ENCODE peak calls at places on chromosome 4, in six cellular contexts. W is A549, E is IMR-90, D is K562, V is HepG2, T is H1. K is an unnamed sample.

GRCh38 chr4:56128231-56128630 is 179.5 kb downstream of the CEP135 start:
- DNase-seq in W (no peak), E (peak), D (no peak), V (no peak), T (no peak), K (no peak)

GRCh38 chr4:16844796-16845586 is 53.5 kb downstream of the LDB2 start:
- DNase-seq in W (no peak), E (peak), D (no peak), V (peak), T (no peak), K (no peak)

GRCh38 chr4:40736910-40737309 is 12.8 kb upstream of the NSUN7 start:
- DNase-seq in W (peak), E (peak), D (peak), V (peak), T (no peak), K (peak)

GRCh38 chr4:67393699-67394281 is 151.5 kb downstream of the CENPC start:
- DNase-seq in W (peak), E (peak), D (peak), V (peak), T (no peak), K (peak)

GRCh38 chr4:185559913-185560281 is 24.6 kb upstream of the PDLIM3 start:
- DNase-seq in W (no peak), E (peak), D (no peak), V (peak), T (no peak), K (no peak)

GRCh38 chr4:183801460-183802168 is 103.5 kb upstream of the STOX2 start:
- DNase-seq in W (no peak), E (no peak), D (no peak), V (no peak), T (no peak), K (no peak)

GRCh38 chr4:53563824-53564223 is 27.5 kb downstream of the LNX1 start:
- DNase-seq in W (no peak), E (peak), D (no peak), V (no peak), T (no peak), K (no peak)

GRCh38 chr4:36280555-36280954 is 861 bp upstream of the DTHD1 start:
- DNase-seq in W (no peak), E (no peak), D (no peak), V (no peak), T (no peak), K (no peak)

GRCh38 chr4:15476396-15476795 is 6.7 kb downstream of the CC2D2A start:
- DNase-seq in W (no peak), E (no peak), D (no peak), V (no peak), T (no peak), K (no peak)

GRCh38 chr4:102783006-102783405 is 22.2 kb upstream of the MANBA start:
- DNase-seq in W (no peak), E (peak), D (no peak), V (no peak), T (no peak), K (no peak)

GRCh38 chr4:113368056-113368455 is 318.6 kb downstream of the ANK2 start:
- DNase-seq in W (no peak), E (peak), D (no peak), V (no peak), T (no peak), K (no peak)

GRCh38 chr4:108192056-108192455 is 23.3 kb upstream of the LEF1 start:
- DNase-seq in W (no peak), E (no peak), D (no peak), V (no peak), T (no peak), K (no peak)

GRCh38 chr4:56183344-56183959 is 203.8 kb downstream of the AASDH start:
- DNase-seq in W (no peak), E (no peak), D (peak), V (no peak), T (no peak), K (no peak)

GRCh38 chr4:168484626-168485025 is 4.3 kb upstream of the DDX60L start:
- DNase-seq in W (no peak), E (peak), D (no peak), V (no peak), T (no peak), K (no peak)

GRCh38 chr4:35897808-35898207 is 346.5 kb downstream of the ARAP2 start:
- DNase-seq in W (no peak), E (no peak), D (no peak), V (no peak), T (no peak), K (no peak)

GRCh38 chr4:95095352-95095974 is 337.7 kb downstream of the BMPR1B start:
- DNase-seq in W (no peak), E (peak), D (peak), V (peak), T (no peak), K (peak)

GRCh38 chr4:72899214-72899613 is 170.3 kb downstream of the COX18 start:
- DNase-seq in W (no peak), E (no peak), D (no peak), V (peak), T (no peak), K (no peak)

GRCh38 chr4:104971458-104971857 is 175.2 kb upstream of the TET2 start:
- DNase-seq in W (no peak), E (no peak), D (no peak), V (no peak), T (no peak), K (no peak)

GRCh38 chr4:98687876-98688275 is 29.5 kb upstream of the TSPAN5 start:
- DNase-seq in W (no peak), E (no peak), D (no peak), V (no peak), T (no peak), K (no peak)

GRCh38 chr4:147933316-147933715 is 201.4 kb downstream of the ARHGAP10 start:
- DNase-seq in W (no peak), E (peak), D (no peak), V (no peak), T (no peak), K (no peak)

GRCh38 chr4:103934178-103934789 is 214.5 kb upstream of the TACR3 start:
- DNase-seq in W (no peak), E (peak), D (peak), V (peak), T (no peak), K (peak)

GRCh38 chr4:5900844-5901243 is 8.0 kb upstream of the CRMP1 start:
- DNase-seq in W (no peak), E (no peak), D (no peak), V (no peak), T (no peak), K (no peak)

GRCh38 chr4:38163216-38164006 is 203.2 kb downstream of the PTTG2 start:
- DNase-seq in W (no peak), E (peak), D (no peak), V (no peak), T (no peak), K (no peak)

GRCh38 chr4:144699565-144699964 is 53.6 kb downstream of the HHIP start:
- DNase-seq in W (no peak), E (peak), D (no peak), V (no peak), T (no peak), K (no peak)

GRCh38 chr4:55132775-55133174 is 7.4 kb upstream of the KDR start:
- DNase-seq in W (no peak), E (no peak), D (no peak), V (no peak), T (peak), K (no peak)

GRCh38 chr4:176277162-176277904 is 8.3 kb upstream of the ASB5 start:
- DNase-seq in W (peak), E (peak), D (peak), V (peak), T (peak), K (peak)

GRCh38 chr4:19259920-19260319 is 991.8 kb upstream of the SLIT2 start:
- DNase-seq in W (no peak), E (no peak), D (no peak), V (no peak), T (no peak), K (no peak)

GRCh38 chr4:38811307-38811706 is 6.7 kb upstream of the TLR1 start:
- DNase-seq in W (no peak), E (no peak), D (no peak), V (no peak), T (no peak), K (no peak)

GRCh38 chr4:109576462-109576861 is 16.4 kb downstream of the MCUB start:
- DNase-seq in W (no peak), E (peak), D (peak), V (no peak), T (no peak), K (no peak)

GRCh38 chr4:114558446-114559020 is 40.1 kb upstream of the UGT8 start:
- DNase-seq in W (no peak), E (no peak), D (no peak), V (no peak), T (no peak), K (peak)

GRCh38 chr4:110516106-110516922 is 40.4 kb downstream of the ENPEP start:
- DNase-seq in W (peak), E (peak), D (peak), V (peak), T (peak), K (peak)

GRCh38 chr4:28449080-28449479 is 1588.4 kb downstream of the STIM2 start:
- DNase-seq in W (no peak), E (no peak), D (no peak), V (no peak), T (no peak), K (no peak)
- TF ChIP-seq CEBPB in W (no peak), E (no peak), D (no peak), V (no peak), T (no peak), K (no peak)

GRCh38 chr4:140152760-140153418 is 1.1 kb downstream of the MAML3 start:
- DNase-seq in W (no peak), E (peak), D (peak), V (no peak), T (no peak), K (no peak)
- TF ChIP-seq CEBPB in W (no peak), E (no peak), D (no peak), V (no peak), T (no peak), K (no peak)

GRCh38 chr4:63233679-63234078 is 1175.6 kb downstream of the TECRL start:
- DNase-seq in W (no peak), E (no peak), D (no peak), V (no peak), T (no peak), K (no peak)

GRCh38 chr4:63226236-63226635 is 1183.0 kb downstream of the TECRL start:
- DNase-seq in W (no peak), E (no peak), D (no peak), V (no peak), T (no peak), K (no peak)

DNA sequence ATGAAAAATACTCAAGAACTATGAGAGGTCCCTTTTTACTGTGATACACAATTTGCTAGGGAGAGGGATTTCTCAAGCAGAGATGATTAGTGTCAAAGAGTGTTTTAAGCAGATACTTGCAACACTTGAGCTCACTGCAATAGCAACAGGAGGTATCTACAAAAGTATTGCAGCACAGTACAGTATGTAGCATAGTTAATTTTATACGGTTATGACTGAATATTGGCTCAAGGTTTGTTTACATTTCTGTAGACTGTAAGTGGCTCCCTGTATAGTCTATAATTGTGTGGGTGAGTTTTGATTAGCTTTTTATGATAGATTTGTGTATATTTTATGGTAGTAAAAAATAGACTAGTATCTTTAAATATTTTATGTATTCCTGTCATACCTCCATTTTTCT is 1177.2 kb downstream of the TECRL start:
- DNase-seq in W (no peak), E (no peak), D (no peak), V (no peak), T (no peak), K (no peak)
- TF ChIP-seq CEBPB in W (no peak), E (no peak), D (no peak), V (no peak), T (no peak), K (no peak)

GRCh38 chr4:100823993-100824323 is 306.1 kb upstream of the EMCN start:
- DNase-seq in W (no peak), E (no peak), D (no peak), V (no peak), T (no peak), K (no peak)
- TF ChIP-seq CEBPB in W (no peak), E (no peak), D (no peak), V (no peak), T (no peak), K (no peak)

GRCh38 chr4:24527371-24527770 is 57.0 kb downstream of the DHX15 start:
- DNase-seq in W (no peak), E (peak), D (no peak), V (no peak), T (no peak), K (no peak)
- TF ChIP-seq CEBPB in W (no peak), E (peak), D (no peak), V (no peak), T (no peak), K (no peak)